ENCODE peak calls at places on chromosomes 2 and 18, in five cellular contexts. One of them, this sample, is unnamed.

GRCh38 chr2:98240796-98241398 is 105.4 kb upstream of the CNGA3 start:
- DNase-seq in T-cell: no peak
- DNase-seq in transverse colon: no peak
- DNase-seq in EL: no peak
- DNase-seq in stimulated activated CD4-positive, alpha-beta T cell treated with anti-CD3 and anti-CD28 coated beads, Interleukin-1b, Interleukin-23, amount 100 ng/mL, for 24 hours: no peak
- DNase-seq in this sample: no peak

GRCh38 chr18:49618741-49619392 is 57.0 kb downstream of the LIPG start:
- DNase-seq in stimulated activated CD4-positive, alpha-beta T cell treated with anti-CD3 and anti-CD28 coated beads, Interleukin-1b, Interleukin-23, amount 100 ng/mL, for 24 hours: no peak
- DNase-seq in EL: no peak
- DNase-seq in transverse colon: peak
- DNase-seq in T-cell: no peak
- DNase-seq in this sample: no peak

GRCh38 chr2:38610851-38611801 is 8.4 kb upstream of the HNRNPLL start:
- DNase-seq in stimulated activated CD4-positive, alpha-beta T cell treated with anti-CD3 and anti-CD28 coated beads, Interleukin-1b, Interleukin-23, amount 100 ng/mL, for 24 hours: no peak
- DNase-seq in transverse colon: no peak
- DNase-seq in EL: peak
- DNase-seq in T-cell: no peak
- DNase-seq in this sample: peak

GRCh38 chr2:151973013-151973900 is 125.6 kb downstream of the CACNB4 start:
- DNase-seq in EL: no peak
- DNase-seq in T-cell: no peak
- DNase-seq in transverse colon: no peak
- DNase-seq in stimulated activated CD4-positive, alpha-beta T cell treated with anti-CD3 and anti-CD28 coated beads, Interleukin-1b, Interleukin-23, amount 100 ng/mL, for 24 hours: no peak
- DNase-seq in this sample: no peak

GRCh38 chr2:23940262-23940975 is at the start of gene UBXN2A:
- DNase-seq in stimulated activated CD4-positive, alpha-beta T cell treated with anti-CD3 and anti-CD28 coated beads, Interleukin-1b, Interleukin-23, amount 100 ng/mL, for 24 hours: peak
- DNase-seq in T-cell: peak
- DNase-seq in EL: peak
- DNase-seq in transverse colon: peak
- DNase-seq in this sample: peak

GRCh38 chr18:34847408-34847807 is 137.3 kb downstream of the DTNA start:
- DNase-seq in transverse colon: no peak
- DNase-seq in EL: no peak
- DNase-seq in stimulated activated CD4-positive, alpha-beta T cell treated with anti-CD3 and anti-CD28 coated beads, Interleukin-1b, Interleukin-23, amount 100 ng/mL, for 24 hours: no peak
- DNase-seq in T-cell: no peak
- DNase-seq in this sample: no peak

GRCh38 chr2:2507471-2507997 is 176.5 kb upstream of the MYT1L start:
- DNase-seq in transverse colon: no peak
- DNase-seq in EL: no peak
- DNase-seq in stimulated activated CD4-positive, alpha-beta T cell treated with anti-CD3 and anti-CD28 coated beads, Interleukin-1b, Interleukin-23, amount 100 ng/mL, for 24 hours: no peak
- DNase-seq in T-cell: no peak
- DNase-seq in this sample: no peak

GRCh38 chr2:9001229-9001628 is 2.3 kb downstream of the MBOAT2 start:
- DNase-seq in stimulated activated CD4-positive, alpha-beta T cell treated with anti-CD3 and anti-CD28 coated beads, Interleukin-1b, Interleukin-23, amount 100 ng/mL, for 24 hours: no peak
- DNase-seq in T-cell: no peak
- DNase-seq in EL: peak
- DNase-seq in transverse colon: peak
- DNase-seq in this sample: no peak

GRCh38 chr18:66682855-66683322 is 79.0 kb upstream of the CDH19 start:
- DNase-seq in transverse colon: no peak
- DNase-seq in T-cell: no peak
- DNase-seq in stimulated activated CD4-positive, alpha-beta T cell treated with anti-CD3 and anti-CD28 coated beads, Interleukin-1b, Interleukin-23, amount 100 ng/mL, for 24 hours: no peak
- DNase-seq in EL: no peak
- DNase-seq in this sample: no peak

GRCh38 chr2:128437181-128437520 is 118.5 kb upstream of the HS6ST1 start:
- DNase-seq in EL: no peak
- DNase-seq in T-cell: no peak
- DNase-seq in transverse colon: no peak
- DNase-seq in stimulated activated CD4-positive, alpha-beta T cell treated with anti-CD3 and anti-CD28 coated beads, Interleukin-1b, Interleukin-23, amount 100 ng/mL, for 24 hours: no peak
- DNase-seq in this sample: peak

GRCh38 chr2:239832995-239833727 is 192.0 kb downstream of the NDUFA10 start:
- DNase-seq in T-cell: no peak
- DNase-seq in stimulated activated CD4-positive, alpha-beta T cell treated with anti-CD3 and anti-CD28 coated beads, Interleukin-1b, Interleukin-23, amount 100 ng/mL, for 24 hours: no peak
- DNase-seq in EL: no peak
- DNase-seq in transverse colon: no peak
- DNase-seq in this sample: no peak

GRCh38 chr18:21110667-21111350 is 804 bp downstream of the ROCK1 start:
- DNase-seq in T-cell: peak
- DNase-seq in stimulated activated CD4-positive, alpha-beta T cell treated with anti-CD3 and anti-CD28 coated beads, Interleukin-1b, Interleukin-23, amount 100 ng/mL, for 24 hours: peak
- DNase-seq in transverse colon: peak
- DNase-seq in EL: peak
- DNase-seq in this sample: no peak

This sample was measured in Caco-2.